ENCODE peak calls at places on chromosome 1, in nine cellular contexts. H is left lung, V is HCT116, W is endothelial cell of umbilical vein, U is HAP-1, L is body of pancreas, N is right lobe of liver, Y is ovary, F is IMR-90. B is an unnamed sample.

GRCh38 chr1:32101233-32101681 is 6.6 kb upstream of the KPNA6 start:
- DNase-seq in H (no peak), Y (no peak), W (no peak), V (no peak), N (no peak), F (peak; percentile 75), L (no peak), U (no peak), B (no peak)

GRCh38 chr1:92623187-92623778 is 136.6 kb upstream of the GFI1 start:
- DNase-seq in H (no peak), L (no peak), U (no peak), F (peak; percentile 12), N (no peak), V (peak; percentile 1), Y (no peak), W (peak; percentile 28), B (no peak)

GRCh38 chr1:20073247-20073646 is 3.3 kb downstream of the PLA2G5 start:
- DNase-seq in L (no peak), W (no peak), F (no peak), H (no peak), N (no peak), Y (no peak), U (no peak), V (no peak), B (no peak)

GRCh38 chr1:80384037-80384830 is 1377.7 kb upstream of the ADGRL4 start:
- DNase-seq in H (no peak), N (no peak), L (no peak), F (peak; percentile 58), W (no peak), Y (no peak), V (no peak), U (no peak), B (no peak)

GRCh38 chr1:187203257-187203656 is 374.5 kb downstream of the PLA2G4A start:
- DNase-seq in F (peak; percentile 45), Y (no peak), L (no peak), N (no peak), V (peak; percentile 57), W (peak; percentile 2), U (no peak), H (no peak), B (peak; percentile 51)

GRCh38 chr1:119603695-119604094 is 44.4 kb downstream of the ZNF697 start:
- DNase-seq in U (no peak), F (no peak), V (no peak), N (no peak), H (no peak), W (peak; percentile 63), L (no peak), Y (no peak), B (no peak)

GRCh38 chr1:185376840-185377635 is 60.0 kb upstream of the IVNS1ABP start:
- DNase-seq in Y (no peak), W (no peak), U (no peak), H (no peak), L (no peak), V (no peak), F (peak; percentile 76), N (no peak), B (peak; percentile 24)

GRCh38 chr1:221712776-221713431 is 29.0 kb downstream of the DUSP10 start:
- DNase-seq in N (no peak), V (no peak), F (no peak), H (no peak), U (no peak), W (no peak), Y (no peak), L (peak; percentile 24), B (no peak)

GRCh38 chr1:3078421-3078820 is 9.4 kb downstream of the PRDM16 start:
- DNase-seq in W (no peak), N (no peak), Y (no peak), U (no peak), H (no peak), F (no peak), V (no peak), L (no peak), B (no peak)

GRCh38 chr1:26121854-26122773 is 10.5 kb downstream of the PDIK1L start:
- DNase-seq in U (no peak), Y (no peak), V (no peak), F (no peak), H (no peak), L (no peak), W (no peak), N (no peak), B (no peak)

GRCh38 chr1:26124433-26125318 is 13.1 kb downstream of the PDIK1L start:
- DNase-seq in N (no peak), H (no peak), U (no peak), F (no peak), Y (no peak), W (no peak), V (no peak), L (no peak), B (no peak)

GRCh38 chr1:26122988-26123973 is 11.7 kb downstream of the PDIK1L start:
- DNase-seq in U (no peak), L (no peak), N (no peak), F (peak; percentile 73), W (peak; percentile 39), H (no peak), V (no peak), Y (no peak), B (no peak)

GRCh38 chr1:26125382-26125781 is 13.8 kb downstream of the PDIK1L start:
- DNase-seq in V (no peak), N (no peak), H (no peak), F (no peak), U (no peak), Y (no peak), L (no peak), W (no peak), B (no peak)

GRCh38 chr1:26119892-26120608 is 8.4 kb downstream of the PDIK1L start:
- DNase-seq in W (no peak), N (no peak), U (no peak), H (no peak), L (no peak), F (no peak), Y (no peak), V (no peak), B (no peak)
- H3K4me1 ChIP-seq in W (peaks cover 8% of the 10 kb centered on the region), N (peaks cover 34% of the 10 kb centered on the region), U (peaks cover 3% of the 10 kb centered on the region), H (peaks cover 60% of the 10 kb centered on the region), L (peaks cover 92% of the 10 kb centered on the region), F (no peaks in the 10 kb centered on the region), Y (no peaks in the 10 kb centered on the region), V (peaks cover 35% of the 10 kb centered on the region), B (peaks cover 15% of the 10 kb centered on the region)

GRCh38 chr1:1780598-1781525 is 2.6 kb upstream of the NADK start:
- DNase-seq in U (no peak), L (no peak), F (no peak), N (peak; percentile 51), Y (no peak), W (no peak), V (no peak), H (no peak), B (no peak)

GRCh38 chr1:1777950-1778826 is at the start of gene NADK:
- DNase-seq in Y (peak; percentile 64), V (peak; percentile 16), F (peak; percentile 35), H (peak; percentile 92), W (peak; percentile 55), N (peak; percentile 79), U (peak; percentile 38), L (peak; percentile 73), B (peak; percentile 56)

GRCh38 chr1:1779691-1780597 is 1.7 kb upstream of the NADK start:
- DNase-seq in W (no peak), F (peak; percentile 34), V (no peak), U (peak; percentile 91), H (peak; percentile 86), L (peak; percentile 54), Y (peak; percentile 48), N (peak; percentile 69), B (peak; percentile 61)

GRCh38 chr1:1777510-1777909 is 760 bp downstream of the NADK start:
- DNase-seq in N (no peak), W (no peak), V (peak; percentile 10), F (no peak), Y (peak; percentile 65), H (no peak), U (peak; percentile 35), L (peak; percentile 55), B (peak; percentile 88)

DNA sequence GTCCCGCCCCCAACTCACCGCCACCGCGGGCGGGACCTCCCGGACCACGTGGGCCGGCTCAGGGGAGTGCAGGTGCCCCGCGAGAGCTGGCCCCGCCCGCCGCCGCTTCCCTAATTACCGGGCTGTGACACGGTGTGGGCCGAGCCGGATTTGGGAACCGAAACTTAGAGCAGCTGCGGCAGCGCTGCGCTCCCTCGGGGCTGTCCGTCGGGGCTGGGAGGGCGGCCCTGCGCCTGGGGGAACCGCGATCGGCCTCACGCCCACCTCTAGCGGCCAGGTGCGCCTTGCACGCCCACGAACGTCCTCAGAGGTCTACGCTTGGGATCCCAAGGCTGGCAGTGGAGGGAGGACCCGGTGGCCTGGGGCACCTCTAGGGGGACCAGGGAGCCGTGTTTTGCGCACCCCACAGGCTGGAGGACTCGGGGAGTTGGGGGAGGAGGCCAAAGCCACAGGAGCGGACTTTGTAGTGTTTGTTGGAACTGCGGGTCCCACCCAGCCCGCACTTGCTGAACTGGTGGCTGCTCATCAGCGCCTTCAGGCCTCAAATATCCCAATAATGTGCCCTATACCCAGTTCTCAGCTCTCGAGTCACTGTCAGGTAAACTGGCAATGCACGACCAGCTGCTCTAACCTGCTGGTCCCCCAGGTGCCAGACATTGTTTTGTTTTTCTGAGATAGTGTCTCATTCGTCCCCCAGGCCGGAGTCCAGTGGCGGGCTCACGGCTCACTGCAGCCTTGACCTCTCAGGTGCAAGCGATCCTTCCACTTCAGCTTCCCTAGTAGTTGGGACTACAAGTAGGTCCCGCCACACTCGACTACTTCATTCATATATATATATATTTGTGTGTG is 781 bp upstream of the NADK start:
- DNase-seq in V (peak; percentile 48), Y (peak; percentile 37), L (peak; percentile 90), N (peak; percentile 95), F (no peak), U (peak; percentile 74), W (no peak), H (peak; percentile 98), B (peak; percentile 83)
- H3K4me1 ChIP-seq in V (peaks cover 52% of the 10 kb centered on the region), Y (peaks cover 50% of the 10 kb centered on the region), L (peaks cover 89% of the 10 kb centered on the region), N (peaks cover 57% of the 10 kb centered on the region), F (peaks cover 22% of the 10 kb centered on the region), U (peaks cover 42% of the 10 kb centered on the region), W (peaks cover 20% of the 10 kb centered on the region), H (peaks cover 89% of the 10 kb centered on the region), B (peaks cover 82% of the 10 kb centered on the region)

GRCh38 chr1:39063191-39063590 is 37.0 kb downstream of the NDUFS5 start:
- DNase-seq in W (no peak), L (no peak), U (no peak), Y (no peak), H (no peak), F (no peak), V (no peak), N (no peak), B (no peak)
- H3K4me1 ChIP-seq in W (no peaks in the 10 kb centered on the region), L (no peaks in the 10 kb centered on the region), U (no peaks in the 10 kb centered on the region), Y (no peaks in the 10 kb centered on the region), H (no peaks in the 10 kb centered on the region), F (no peaks in the 10 kb centered on the region), V (no peaks in the 10 kb centered on the region), N (no peaks in the 10 kb centered on the region), B (no peaks in the 10 kb centered on the region)

DNA sequence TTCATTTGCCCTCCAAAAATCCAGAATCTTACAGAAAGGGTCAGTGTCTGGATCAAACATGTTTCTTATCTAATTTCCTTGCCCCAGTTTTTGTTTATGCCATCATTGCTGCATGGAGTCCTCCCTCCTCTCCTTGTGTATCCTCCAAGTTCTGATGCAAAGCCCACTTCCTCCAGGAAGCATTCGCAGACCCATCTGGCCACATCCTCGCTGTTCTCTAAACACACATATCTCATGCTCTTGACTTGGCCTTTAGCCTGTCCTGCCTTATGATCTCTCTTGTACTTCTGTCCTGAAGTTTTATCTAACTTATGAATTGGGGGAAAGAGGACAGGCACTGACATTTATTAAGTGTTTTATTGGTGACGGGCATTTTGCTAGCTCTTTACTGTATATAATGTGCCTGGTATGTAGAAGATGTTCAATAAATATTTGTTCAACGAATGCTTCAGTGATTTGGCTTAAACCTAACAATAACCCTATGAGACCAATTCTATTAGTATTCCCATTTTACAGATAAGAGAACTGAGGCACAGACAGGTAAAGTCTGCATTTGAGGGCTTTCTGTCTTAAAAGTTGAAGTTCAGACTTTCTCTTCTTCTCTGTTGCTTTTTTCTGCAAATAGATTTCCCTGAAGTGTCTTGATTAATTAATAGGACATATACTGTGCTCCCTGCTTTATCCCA is 19.2 kb upstream of the ID3 start:
- DNase-seq in L (no peak), U (no peak), H (no peak), F (peak; percentile 72), W (no peak), N (no peak), V (no peak), Y (no peak), B (no peak)
- H3K4me1 ChIP-seq in L (no peaks in the 10 kb centered on the region), U (peaks cover 12% of the 10 kb centered on the region), H (peaks cover 38% of the 10 kb centered on the region), F (peaks cover 28% of the 10 kb centered on the region), W (peaks cover 18% of the 10 kb centered on the region), N (no peaks in the 10 kb centered on the region), V (peaks cover 41% of the 10 kb centered on the region), Y (peaks cover 9% of the 10 kb centered on the region), B (peaks cover 11% of the 10 kb centered on the region)

B was measured in adrenal gland.